ENCODE peak calls at places on chromosomes 1 and 21, in six cellular contexts. Q is AG09309, Z is right lobe of liver, K is OCI-LY7, S is kidney, V is pancreas. L is an unnamed sample.

GRCh38 chr1:28518745-28519341 is 13.0 kb downstream of the RCC1 start:
- DNase-seq in V (no peak), K (peak), Z (peak), S (no peak), Q (no peak), L (no peak)

GRCh38 chr1:209618756-209619420 is 33.3 kb downstream of the LAMB3 start:
- DNase-seq in Z (no peak), Q (no peak), V (no peak), S (no peak), K (no peak), L (no peak)

GRCh38 chr1:161940866-161941591 is 82.6 kb downstream of the OLFML2B start:
- DNase-seq in S (no peak), Z (no peak), Q (no peak), V (no peak), K (no peak), L (no peak)

GRCh38 chr1:149849246-149849946 is 50.0 kb upstream of the BOLA1 start:
- DNase-seq in Q (no peak), Z (no peak), V (no peak), K (peak), S (no peak), L (no peak)

GRCh38 chr1:236018885-236019453 is 45.9 kb downstream of the NID1 start:
- DNase-seq in Q (no peak), S (peak), V (peak), Z (peak), K (no peak), L (no peak)

GRCh38 chr1:243325305-243325890 is 69.6 kb downstream of the SDCCAG8 start:
- DNase-seq in S (no peak), V (no peak), Z (no peak), Q (peak), K (peak), L (peak)

GRCh38 chr1:19287436-19288185 is 959 bp downstream of the AKR7A3 start:
- DNase-seq in S (no peak), V (peak), Q (no peak), K (no peak), Z (peak), L (no peak)

GRCh38 chr1:236016083-236016482 is 48.8 kb downstream of the NID1 start:
- DNase-seq in S (peak), Q (no peak), Z (no peak), K (no peak), V (no peak), L (no peak)

GRCh38 chr1:233569636-233570035 is 44.3 kb upstream of the KCNK1 start:
- DNase-seq in V (no peak), K (no peak), S (no peak), Q (no peak), Z (no peak), L (no peak)

GRCh38 chr1:181985281-181985680 is 76.2 kb downstream of the ZNF648 start:
- DNase-seq in Q (no peak), K (no peak), V (no peak), S (no peak), Z (no peak), L (no peak)

GRCh38 chr1:177744906-177745305 is 225.0 kb downstream of the SEC16B start:
- DNase-seq in S (no peak), K (no peak), Q (no peak), V (no peak), Z (no peak), L (no peak)

GRCh38 chr1:163174524-163175437 is 27.9 kb downstream of the RGS5 start:
- DNase-seq in K (peak), S (peak), Z (peak), V (peak), Q (peak), L (peak)

GRCh38 chr21:44930543-44930981 is 9.3 kb upstream of the SLX9 start:
- DNase-seq in K (peak), Q (no peak), S (peak), V (no peak), Z (no peak), L (no peak)

GRCh38 chr1:86335906-86336305 is 60.2 kb downstream of the ODF2L start:
- DNase-seq in K (no peak), Q (no peak), V (no peak), Z (no peak), S (no peak), L (no peak)

GRCh38 chr1:80778094-80778840 is 1022.5 kb upstream of the ADGRL2 start:
- DNase-seq in S (peak), K (no peak), Z (no peak), Q (no peak), V (no peak), L (no peak)

GRCh38 chr1:31926846-31927660 is 11.1 kb downstream of the PTP4A2 start:
- DNase-seq in S (no peak), V (no peak), Z (no peak), Q (no peak), K (no peak), L (no peak)

DNA sequence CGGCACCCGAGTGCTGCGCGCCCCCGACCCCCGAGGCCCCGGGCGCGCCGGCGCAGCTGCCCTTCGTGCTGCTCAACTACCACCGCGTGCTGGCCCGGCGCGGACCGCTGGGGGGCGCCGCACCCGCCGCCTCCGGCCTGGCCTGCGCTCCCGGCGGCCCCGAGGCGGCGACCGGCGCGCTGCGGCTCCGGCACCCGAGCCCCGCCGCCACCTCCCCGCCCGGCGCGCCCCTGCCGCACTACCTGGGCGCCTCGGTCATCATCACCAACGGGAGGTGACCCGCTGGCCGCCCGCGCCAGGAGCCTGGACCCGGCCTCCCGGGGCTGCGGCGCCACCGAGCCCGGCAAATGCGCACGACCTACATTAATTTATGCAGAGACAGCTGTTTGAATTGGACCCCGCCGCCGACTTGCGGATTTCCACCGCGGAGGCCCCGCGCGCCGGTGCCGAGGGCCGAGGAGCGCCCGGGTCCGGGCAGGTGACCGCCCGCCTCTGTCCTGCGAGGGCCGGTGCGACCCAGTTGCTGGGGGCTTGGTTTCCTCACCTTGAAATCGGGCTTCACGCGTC is 49.0 kb downstream of the SIM2 start:
- DNase-seq in S (no peak), K (no peak), V (peak), Z (peak), Q (no peak), L (no peak)
- TF ChIP-seq CTCF in S (peak), K (no peak), V (no peak), Z (peak), Q (peak), L (no peak)

DNA sequence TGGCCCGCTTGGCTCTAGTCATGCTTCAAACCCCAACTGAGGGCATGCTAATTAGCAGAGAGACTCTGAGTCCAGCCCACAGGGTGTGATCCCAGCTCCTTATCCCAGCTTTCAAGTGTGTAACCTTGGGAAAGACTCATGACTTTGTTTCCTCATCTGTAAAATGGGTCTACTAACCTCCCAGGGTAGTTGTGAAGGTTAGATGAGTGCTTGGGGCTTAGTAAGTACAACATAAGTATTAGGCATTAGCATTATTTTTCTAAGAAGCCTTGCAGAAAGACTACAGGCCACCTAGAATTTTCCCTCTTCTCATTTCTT is 2.8 kb downstream of the MYOM3 start:
- DNase-seq in K (no peak), V (no peak), Q (no peak), S (no peak), Z (no peak), L (no peak)
- H3K4me3 ChIP-seq in K (no peak), V (no peak), Q (no peak), S (no peak), Z (no peak), L (no peak)

GRCh38 chr1:168610111-168610510 is 33.7 kb downstream of the XCL1 start:
- DNase-seq in K (no peak), Q (no peak), V (no peak), Z (no peak), S (no peak), L (no peak)
- TF ChIP-seq CTCF in K (no peak), Q (no peak), V (no peak), Z (no peak), S (no peak), L (no peak)

GRCh38 chr1:12539705-12540579 is 78.1 kb downstream of the DHRS3 start:
- DNase-seq in Q (peak), Z (peak), S (peak), K (no peak), V (peak), L (no peak)
- H3K4me3 ChIP-seq in Q (no peak), Z (no peak), S (no peak), K (no peak), V (no peak), L (no peak)

GRCh38 chr1:116572771-116573170 is 1.9 kb upstream of the CD58 start:
- DNase-seq in Z (no peak), K (no peak), Q (no peak), V (no peak), S (no peak), L (no peak)

GRCh38 chr1:116572079-116572478 is 1.3 kb upstream of the CD58 start:
- DNase-seq in S (no peak), K (no peak), Z (no peak), Q (no peak), V (no peak), L (no peak)

GRCh38 chr1:116569776-116570357 is 959 bp downstream of the CD58 start:
- DNase-seq in S (peak), Q (no peak), Z (peak), V (peak), K (no peak), L (no peak)

GRCh38 chr1:116570358-116571214 is at the start of gene CD58:
- DNase-seq in Q (no peak), S (peak), K (peak), Z (peak), V (peak), L (peak)

DNA sequence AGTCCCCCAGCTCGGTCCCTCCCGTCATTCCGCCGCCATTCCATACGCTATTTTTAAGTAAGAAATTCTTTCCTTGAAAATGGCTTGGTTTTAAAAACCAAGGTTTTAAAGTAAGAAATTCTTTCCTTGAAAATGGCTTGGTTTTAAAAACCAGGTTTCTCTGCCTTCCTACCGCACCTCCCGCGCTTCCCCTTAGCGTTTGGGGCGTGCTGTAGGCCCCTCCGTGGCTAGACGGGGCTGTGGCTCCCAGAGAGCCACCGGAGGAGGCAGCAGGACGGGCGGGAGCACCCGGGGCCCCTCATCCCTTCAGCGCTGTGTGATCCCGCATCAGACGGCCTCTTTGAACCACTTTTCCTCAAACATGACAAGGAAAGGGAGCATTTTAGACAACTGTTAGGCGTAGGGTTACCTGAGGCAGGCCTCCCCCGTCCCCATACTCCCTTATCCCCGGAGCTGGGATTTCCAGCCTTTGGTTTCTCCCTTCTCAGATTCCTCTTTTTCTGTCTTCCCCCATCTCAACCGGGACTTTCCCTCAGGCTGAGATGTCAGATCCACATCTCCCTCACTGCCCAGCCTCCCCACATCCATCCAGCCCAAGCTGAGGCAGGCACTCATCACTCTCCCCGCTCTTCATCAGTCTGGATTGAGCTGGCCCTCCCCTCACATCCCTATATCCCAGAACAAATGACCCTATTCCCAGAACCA is 541 bp upstream of the CD58 start:
- DNase-seq in S (no peak), K (no peak), Z (no peak), Q (no peak), V (no peak), L (no peak)
- TF ChIP-seq CTCF in S (no peak), K (no peak), Z (no peak), Q (no peak), V (no peak), L (no peak)

GRCh38 chr1:228424685-228425660 is 8.3 kb upstream of the TRIM17 start:
- DNase-seq in V (no peak), S (no peak), K (no peak), Q (no peak), Z (no peak), L (no peak)
- H3K4me3 ChIP-seq in V (no peak), S (no peak), K (no peak), Q (no peak), Z (no peak), L (no peak)

GRCh38 chr1:168082008-168082876 is 54.5 kb downstream of the GPR161 start:
- DNase-seq in K (peak), Q (no peak), Z (peak), V (peak), S (peak), L (peak)
- TF ChIP-seq CTCF in K (peak), Q (peak), Z (peak), V (peak), S (peak), L (peak)

DNA sequence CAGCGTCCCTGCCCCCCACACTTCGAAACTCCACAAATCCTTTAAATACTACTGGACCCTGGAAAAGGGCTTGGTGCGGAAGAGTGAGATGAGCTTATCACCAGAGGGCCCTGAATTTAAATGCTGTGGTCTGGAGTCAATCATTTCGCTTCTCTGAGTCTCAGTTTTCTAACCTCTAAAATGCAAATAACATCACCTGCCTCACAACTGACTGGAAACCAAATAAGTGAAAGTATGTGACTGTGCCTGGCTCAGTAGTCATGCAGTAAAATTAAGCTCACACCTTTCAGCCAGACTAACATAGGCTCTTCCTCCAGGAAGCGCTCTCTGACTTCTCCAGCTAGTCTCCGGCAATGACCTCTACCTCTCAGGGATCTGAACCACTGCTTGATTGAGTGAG is 4.2 kb downstream of the GJA4 start:
- DNase-seq in K (no peak), S (no peak), V (no peak), Z (no peak), Q (no peak), L (no peak)
- H3K4me3 ChIP-seq in K (no peak), S (peak), V (no peak), Z (no peak), Q (no peak), L (no peak)

DNA sequence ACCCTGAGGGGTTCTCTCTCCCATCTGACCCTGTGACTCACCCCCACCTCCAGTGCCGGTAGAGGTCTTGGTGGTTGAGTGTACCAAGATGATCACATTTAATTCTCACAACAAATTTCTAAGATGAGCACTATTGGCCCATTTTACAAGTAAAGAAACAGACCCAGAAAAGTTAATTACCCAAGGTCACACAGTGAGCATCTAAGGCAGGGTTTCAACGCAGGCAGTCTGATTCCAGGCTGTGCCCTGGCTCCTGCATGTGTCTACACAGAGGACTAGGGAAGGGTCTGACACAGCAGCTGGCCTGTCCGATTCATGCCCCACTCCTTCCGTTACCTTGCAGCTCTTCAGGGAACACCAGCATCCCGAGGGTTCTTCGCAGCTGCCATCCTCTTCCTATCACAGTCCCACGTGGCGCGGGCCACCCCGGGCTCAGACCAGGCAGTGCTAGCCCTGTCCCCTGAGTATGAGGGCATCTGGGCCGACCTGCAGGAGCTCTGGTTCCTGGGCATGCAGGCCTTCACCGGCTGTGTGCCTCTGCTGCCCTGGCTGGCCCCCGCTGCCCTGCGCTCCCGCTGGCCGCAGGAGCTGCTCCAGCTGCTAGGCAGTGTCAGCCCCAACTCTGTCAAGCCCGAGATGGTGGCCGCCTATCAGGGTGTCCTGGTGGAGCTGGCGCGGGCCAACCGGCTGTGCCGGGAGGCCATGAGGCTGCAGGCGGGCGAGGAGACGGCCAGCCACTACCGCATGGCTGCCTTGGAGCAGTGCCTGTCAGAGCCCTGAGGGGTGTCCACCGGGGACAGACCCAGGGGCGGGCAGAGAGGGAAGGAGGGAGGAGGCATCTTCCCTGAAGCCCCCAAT is 7.5 kb downstream of the NCDN start:
- DNase-seq in Z (no peak), S (peak), Q (no peak), V (no peak), K (no peak), L (no peak)
- TF ChIP-seq CTCF in Z (no peak), S (no peak), Q (no peak), V (no peak), K (peak), L (no peak)

GRCh38 chr1:212512731-212513559 is 80.2 kb downstream of the NENF start:
- DNase-seq in K (no peak), Z (no peak), S (no peak), V (no peak), Q (no peak), L (no peak)

GRCh38 chr1:212515329-212515760 is 82.6 kb downstream of the NENF start:
- DNase-seq in Z (no peak), K (no peak), V (no peak), S (no peak), Q (no peak), L (no peak)

GRCh38 chr1:212513586-212513985 is 80.9 kb downstream of the NENF start:
- DNase-seq in V (no peak), Z (no peak), Q (no peak), K (no peak), S (no peak), L (no peak)

GRCh38 chr1:212514056-212514614 is 81.4 kb downstream of the NENF start:
- DNase-seq in K (no peak), V (peak), Q (no peak), Z (peak), S (peak), L (no peak)

GRCh38 chr1:212514782-212515181 is 82.1 kb downstream of the NENF start:
- DNase-seq in Q (no peak), V (no peak), Z (no peak), K (no peak), S (no peak), L (no peak)
- H3K4me3 ChIP-seq in Q (no peak), V (no peak), Z (no peak), K (no peak), S (no peak), L (no peak)

L was measured in LNCaP clone FGC.